ENCODE peak calls at places on chromosomes 12 and 14, in ten cellular contexts. One of them, this sample, is unnamed.

GRCh38 chr12:40248585-40249297 is 23.9 kb downstream of the LRRK2 start:
- DNase-seq in NCI-H1436: no peak
- DNase-seq in HCT116: no peak
- DNase-seq in stimulated activated CD4-positive, alpha-beta T cell treated with anti-CD3 and anti-CD28 coated beads, Interleukin-15, amount 100 ng/mL, for 1 hour: no peak
- DNase-seq in fibroblast of pulmonary artery: no peak
- DNase-seq in testis: no peak
- DNase-seq in RPMI7951: peak; percentile 29
- DNase-seq in NCI-H748 treated with DMSO at 0.1 percent for 48 hours: no peak
- DNase-seq in KG1: no peak
- DNase-seq in stimulated activated CD8-positive, alpha-beta memory T cell treated with anti-CD3 and anti-CD28 coated beads, Interleukin-15, amount 100 ng/mL, for 24 hours: no peak
- DNase-seq in this sample: no peak

GRCh38 chr12:66514581-66514980 is 164.3 kb downstream of the GRIP1 start:
- DNase-seq in NCI-H1436: no peak
- DNase-seq in HCT116: no peak
- DNase-seq in stimulated activated CD4-positive, alpha-beta T cell treated with anti-CD3 and anti-CD28 coated beads, Interleukin-15, amount 100 ng/mL, for 1 hour: no peak
- DNase-seq in fibroblast of pulmonary artery: peak; percentile 32
- DNase-seq in testis: no peak
- DNase-seq in RPMI7951: no peak
- DNase-seq in NCI-H748 treated with DMSO at 0.1 percent for 48 hours: no peak
- DNase-seq in KG1: no peak
- DNase-seq in stimulated activated CD8-positive, alpha-beta memory T cell treated with anti-CD3 and anti-CD28 coated beads, Interleukin-15, amount 100 ng/mL, for 24 hours: no peak
- DNase-seq in this sample: no peak

GRCh38 chr14:40368314-40368713 is 936.1 kb upstream of the FBXO33 start:
- DNase-seq in NCI-H1436: no peak
- DNase-seq in HCT116: no peak
- DNase-seq in stimulated activated CD4-positive, alpha-beta T cell treated with anti-CD3 and anti-CD28 coated beads, Interleukin-15, amount 100 ng/mL, for 1 hour: no peak
- DNase-seq in fibroblast of pulmonary artery: no peak
- DNase-seq in testis: no peak
- DNase-seq in RPMI7951: no peak
- DNase-seq in NCI-H748 treated with DMSO at 0.1 percent for 48 hours: peak; percentile 35
- DNase-seq in KG1: no peak
- DNase-seq in stimulated activated CD8-positive, alpha-beta memory T cell treated with anti-CD3 and anti-CD28 coated beads, Interleukin-15, amount 100 ng/mL, for 24 hours: no peak
- DNase-seq in this sample: no peak

GRCh38 chr12:53045646-53046045 is 4.2 kb upstream of the TNS2 start:
- DNase-seq in NCI-H1436: no peak
- DNase-seq in HCT116: no peak
- DNase-seq in stimulated activated CD4-positive, alpha-beta T cell treated with anti-CD3 and anti-CD28 coated beads, Interleukin-15, amount 100 ng/mL, for 1 hour: no peak
- DNase-seq in fibroblast of pulmonary artery: no peak
- DNase-seq in testis: no peak
- DNase-seq in RPMI7951: no peak
- DNase-seq in NCI-H748 treated with DMSO at 0.1 percent for 48 hours: no peak
- DNase-seq in KG1: no peak
- DNase-seq in stimulated activated CD8-positive, alpha-beta memory T cell treated with anti-CD3 and anti-CD28 coated beads, Interleukin-15, amount 100 ng/mL, for 24 hours: no peak
- DNase-seq in this sample: no peak

GRCh38 chr14:29376251-29376650 is 551.4 kb downstream of the PRKD1 start:
- DNase-seq in NCI-H1436: no peak
- DNase-seq in HCT116: no peak
- DNase-seq in stimulated activated CD4-positive, alpha-beta T cell treated with anti-CD3 and anti-CD28 coated beads, Interleukin-15, amount 100 ng/mL, for 1 hour: no peak
- DNase-seq in fibroblast of pulmonary artery: no peak
- DNase-seq in testis: no peak
- DNase-seq in RPMI7951: no peak
- DNase-seq in NCI-H748 treated with DMSO at 0.1 percent for 48 hours: no peak
- DNase-seq in KG1: no peak
- DNase-seq in stimulated activated CD8-positive, alpha-beta memory T cell treated with anti-CD3 and anti-CD28 coated beads, Interleukin-15, amount 100 ng/mL, for 24 hours: no peak
- DNase-seq in this sample: no peak

GRCh38 chr14:22456421-22456820 is 132.6 kb downstream of the DAD1 start:
- DNase-seq in NCI-H1436: no peak
- DNase-seq in HCT116: no peak
- DNase-seq in stimulated activated CD4-positive, alpha-beta T cell treated with anti-CD3 and anti-CD28 coated beads, Interleukin-15, amount 100 ng/mL, for 1 hour: no peak
- DNase-seq in fibroblast of pulmonary artery: no peak
- DNase-seq in testis: no peak
- DNase-seq in RPMI7951: no peak
- DNase-seq in NCI-H748 treated with DMSO at 0.1 percent for 48 hours: no peak
- DNase-seq in KG1: no peak
- DNase-seq in stimulated activated CD8-positive, alpha-beta memory T cell treated with anti-CD3 and anti-CD28 coated beads, Interleukin-15, amount 100 ng/mL, for 24 hours: no peak
- DNase-seq in this sample: no peak

GRCh38 chr12:117908411-117908810 is 60.4 kb downstream of the KSR2 start:
- DNase-seq in NCI-H1436: no peak
- DNase-seq in HCT116: no peak
- DNase-seq in stimulated activated CD4-positive, alpha-beta T cell treated with anti-CD3 and anti-CD28 coated beads, Interleukin-15, amount 100 ng/mL, for 1 hour: no peak
- DNase-seq in fibroblast of pulmonary artery: no peak
- DNase-seq in testis: no peak
- DNase-seq in RPMI7951: no peak
- DNase-seq in NCI-H748 treated with DMSO at 0.1 percent for 48 hours: no peak
- DNase-seq in KG1: no peak
- DNase-seq in stimulated activated CD8-positive, alpha-beta memory T cell treated with anti-CD3 and anti-CD28 coated beads, Interleukin-15, amount 100 ng/mL, for 24 hours: no peak
- DNase-seq in this sample: no peak

GRCh38 chr12:84585996-84586395 is 326.6 kb downstream of the SLC6A15 start:
- DNase-seq in NCI-H1436: no peak
- DNase-seq in HCT116: no peak
- DNase-seq in stimulated activated CD4-positive, alpha-beta T cell treated with anti-CD3 and anti-CD28 coated beads, Interleukin-15, amount 100 ng/mL, for 1 hour: no peak
- DNase-seq in fibroblast of pulmonary artery: no peak
- DNase-seq in testis: no peak
- DNase-seq in RPMI7951: peak; percentile 5
- DNase-seq in NCI-H748 treated with DMSO at 0.1 percent for 48 hours: no peak
- DNase-seq in KG1: no peak
- DNase-seq in stimulated activated CD8-positive, alpha-beta memory T cell treated with anti-CD3 and anti-CD28 coated beads, Interleukin-15, amount 100 ng/mL, for 24 hours: no peak
- DNase-seq in this sample: no peak

GRCh38 chr12:123995023-123995422 is 22.0 kb downstream of the ZNF664 start:
- DNase-seq in NCI-H1436: no peak
- DNase-seq in HCT116: no peak
- DNase-seq in stimulated activated CD4-positive, alpha-beta T cell treated with anti-CD3 and anti-CD28 coated beads, Interleukin-15, amount 100 ng/mL, for 1 hour: no peak
- DNase-seq in fibroblast of pulmonary artery: peak; percentile 69
- DNase-seq in testis: no peak
- DNase-seq in RPMI7951: peak; percentile 18
- DNase-seq in NCI-H748 treated with DMSO at 0.1 percent for 48 hours: no peak
- DNase-seq in KG1: no peak
- DNase-seq in stimulated activated CD8-positive, alpha-beta memory T cell treated with anti-CD3 and anti-CD28 coated beads, Interleukin-15, amount 100 ng/mL, for 24 hours: no peak
- DNase-seq in this sample: no peak

GRCh38 chr14:54364555-54365415 is 32.0 kb upstream of the CDKN3 start:
- DNase-seq in NCI-H1436: no peak
- DNase-seq in HCT116: no peak
- DNase-seq in stimulated activated CD4-positive, alpha-beta T cell treated with anti-CD3 and anti-CD28 coated beads, Interleukin-15, amount 100 ng/mL, for 1 hour: no peak
- DNase-seq in fibroblast of pulmonary artery: peak; percentile 81
- DNase-seq in testis: no peak
- DNase-seq in RPMI7951: peak; percentile 51
- DNase-seq in NCI-H748 treated with DMSO at 0.1 percent for 48 hours: no peak
- DNase-seq in KG1: no peak
- DNase-seq in stimulated activated CD8-positive, alpha-beta memory T cell treated with anti-CD3 and anti-CD28 coated beads, Interleukin-15, amount 100 ng/mL, for 24 hours: no peak
- DNase-seq in this sample: no peak

GRCh38 chr14:105049753-105050550 is 15.3 kb downstream of the GPR132 start:
- DNase-seq in NCI-H1436: no peak
- DNase-seq in HCT116: no peak
- DNase-seq in stimulated activated CD4-positive, alpha-beta T cell treated with anti-CD3 and anti-CD28 coated beads, Interleukin-15, amount 100 ng/mL, for 1 hour: no peak
- DNase-seq in fibroblast of pulmonary artery: no peak
- DNase-seq in testis: no peak
- DNase-seq in RPMI7951: no peak
- DNase-seq in NCI-H748 treated with DMSO at 0.1 percent for 48 hours: no peak
- DNase-seq in KG1: no peak
- DNase-seq in stimulated activated CD8-positive, alpha-beta memory T cell treated with anti-CD3 and anti-CD28 coated beads, Interleukin-15, amount 100 ng/mL, for 24 hours: no peak
- DNase-seq in this sample: no peak

GRCh38 chr14:91119556-91120311 is 5.9 kb downstream of the DGLUCY start:
- DNase-seq in NCI-H1436: no peak
- DNase-seq in HCT116: peak; percentile 81
- DNase-seq in stimulated activated CD4-positive, alpha-beta T cell treated with anti-CD3 and anti-CD28 coated beads, Interleukin-15, amount 100 ng/mL, for 1 hour: no peak
- DNase-seq in fibroblast of pulmonary artery: peak; percentile 53
- DNase-seq in testis: no peak
- DNase-seq in RPMI7951: peak; percentile 81
- DNase-seq in NCI-H748 treated with DMSO at 0.1 percent for 48 hours: no peak
- DNase-seq in KG1: no peak
- DNase-seq in stimulated activated CD8-positive, alpha-beta memory T cell treated with anti-CD3 and anti-CD28 coated beads, Interleukin-15, amount 100 ng/mL, for 24 hours: no peak
- DNase-seq in this sample: peak; percentile 32

GRCh38 chr14:44385906-44386305 is 121.2 kb downstream of the FSCB start:
- DNase-seq in NCI-H1436: no peak
- DNase-seq in HCT116: no peak
- DNase-seq in stimulated activated CD4-positive, alpha-beta T cell treated with anti-CD3 and anti-CD28 coated beads, Interleukin-15, amount 100 ng/mL, for 1 hour: no peak
- DNase-seq in fibroblast of pulmonary artery: no peak
- DNase-seq in testis: no peak
- DNase-seq in RPMI7951: no peak
- DNase-seq in NCI-H748 treated with DMSO at 0.1 percent for 48 hours: no peak
- DNase-seq in KG1: no peak
- DNase-seq in stimulated activated CD8-positive, alpha-beta memory T cell treated with anti-CD3 and anti-CD28 coated beads, Interleukin-15, amount 100 ng/mL, for 24 hours: no peak
- DNase-seq in this sample: no peak

GRCh38 chr12:56255671-56256070 is 2.5 kb downstream of the ANKRD52 start:
- DNase-seq in NCI-H1436: no peak
- DNase-seq in HCT116: no peak
- DNase-seq in stimulated activated CD4-positive, alpha-beta T cell treated with anti-CD3 and anti-CD28 coated beads, Interleukin-15, amount 100 ng/mL, for 1 hour: no peak
- DNase-seq in fibroblast of pulmonary artery: no peak
- DNase-seq in testis: no peak
- DNase-seq in RPMI7951: no peak
- DNase-seq in NCI-H748 treated with DMSO at 0.1 percent for 48 hours: no peak
- DNase-seq in KG1: no peak
- DNase-seq in stimulated activated CD8-positive, alpha-beta memory T cell treated with anti-CD3 and anti-CD28 coated beads, Interleukin-15, amount 100 ng/mL, for 24 hours: no peak
- DNase-seq in this sample: no peak

GRCh38 chr12:64296301-64296700 is 74.2 kb upstream of the KICS2 start:
- DNase-seq in NCI-H1436: no peak
- DNase-seq in HCT116: no peak
- DNase-seq in stimulated activated CD4-positive, alpha-beta T cell treated with anti-CD3 and anti-CD28 coated beads, Interleukin-15, amount 100 ng/mL, for 1 hour: no peak
- DNase-seq in fibroblast of pulmonary artery: no peak
- DNase-seq in testis: no peak
- DNase-seq in RPMI7951: no peak
- DNase-seq in NCI-H748 treated with DMSO at 0.1 percent for 48 hours: no peak
- DNase-seq in KG1: no peak
- DNase-seq in stimulated activated CD8-positive, alpha-beta memory T cell treated with anti-CD3 and anti-CD28 coated beads, Interleukin-15, amount 100 ng/mL, for 24 hours: no peak
- DNase-seq in this sample: no peak

GRCh38 chr12:51828951-51829581 is 19.5 kb downstream of the FIGNL2 start:
- DNase-seq in NCI-H1436: no peak
- DNase-seq in HCT116: no peak
- DNase-seq in stimulated activated CD4-positive, alpha-beta T cell treated with anti-CD3 and anti-CD28 coated beads, Interleukin-15, amount 100 ng/mL, for 1 hour: no peak
- DNase-seq in fibroblast of pulmonary artery: no peak
- DNase-seq in testis: no peak
- DNase-seq in RPMI7951: no peak
- DNase-seq in NCI-H748 treated with DMSO at 0.1 percent for 48 hours: no peak
- DNase-seq in KG1: no peak
- DNase-seq in stimulated activated CD8-positive, alpha-beta memory T cell treated with anti-CD3 and anti-CD28 coated beads, Interleukin-15, amount 100 ng/mL, for 24 hours: no peak
- DNase-seq in this sample: no peak

GRCh38 chr12:8905546-8905945 is 8.8 kb upstream of the PHC1 start:
- DNase-seq in NCI-H1436: no peak
- DNase-seq in HCT116: no peak
- DNase-seq in stimulated activated CD4-positive, alpha-beta T cell treated with anti-CD3 and anti-CD28 coated beads, Interleukin-15, amount 100 ng/mL, for 1 hour: no peak
- DNase-seq in fibroblast of pulmonary artery: peak; percentile 12
- DNase-seq in testis: no peak
- DNase-seq in RPMI7951: no peak
- DNase-seq in NCI-H748 treated with DMSO at 0.1 percent for 48 hours: no peak
- DNase-seq in KG1: no peak
- DNase-seq in stimulated activated CD8-positive, alpha-beta memory T cell treated with anti-CD3 and anti-CD28 coated beads, Interleukin-15, amount 100 ng/mL, for 24 hours: no peak
- DNase-seq in this sample: no peak

GRCh38 chr12:83634726-83635267 is 948.1 kb downstream of the TMTC2 start:
- DNase-seq in NCI-H1436: no peak
- DNase-seq in HCT116: no peak
- DNase-seq in stimulated activated CD4-positive, alpha-beta T cell treated with anti-CD3 and anti-CD28 coated beads, Interleukin-15, amount 100 ng/mL, for 1 hour: no peak
- DNase-seq in fibroblast of pulmonary artery: no peak
- DNase-seq in testis: no peak
- DNase-seq in RPMI7951: no peak
- DNase-seq in NCI-H748 treated with DMSO at 0.1 percent for 48 hours: no peak
- DNase-seq in KG1: no peak
- DNase-seq in stimulated activated CD8-positive, alpha-beta memory T cell treated with anti-CD3 and anti-CD28 coated beads, Interleukin-15, amount 100 ng/mL, for 24 hours: no peak
- DNase-seq in this sample: no peak